ENCODE peak calls at places on chromosomes 4 and X, in four cellular contexts. One of them, this sample, is unnamed.

GRCh38 chrX:76279007-76279406 is 106.1 kb downstream of the PBDC1 start:
- DNase-seq in dorsolateral prefrontal cortex: peak; percentile 11
- DNase-seq in OCI-LY7: peak; percentile 37
- DNase-seq in fibroblast of lung: peak; percentile 21
- DNase-seq in this sample: peak; percentile 57

GRCh38 chr4:1521821-1522361 is 115.6 kb upstream of the NKX1-1 start:
- DNase-seq in dorsolateral prefrontal cortex: no peak
- DNase-seq in OCI-LY7: no peak
- DNase-seq in fibroblast of lung: no peak
- DNase-seq in this sample: no peak

GRCh38 chr4:76449362-76449767 is 14.3 kb downstream of the SHROOM3 start:
- DNase-seq in dorsolateral prefrontal cortex: no peak
- DNase-seq in OCI-LY7: no peak
- DNase-seq in fibroblast of lung: peak; percentile 87
- DNase-seq in this sample: no peak

GRCh38 chr4:89203902-89204301 is 92.6 kb downstream of the TIGD2 start:
- DNase-seq in dorsolateral prefrontal cortex: no peak
- DNase-seq in OCI-LY7: no peak
- DNase-seq in fibroblast of lung: no peak
- DNase-seq in this sample: no peak

GRCh38 chr4:84497220-84497834 is 1.8 kb downstream of the NKX6-1 start:
- DNase-seq in dorsolateral prefrontal cortex: no peak
- DNase-seq in OCI-LY7: no peak
- DNase-seq in fibroblast of lung: peak; percentile 48
- DNase-seq in this sample: peak; percentile 37

GRCh38 chrX:107482046-107482445 is 32.6 kb downstream of the FRMPD3 start:
- DNase-seq in dorsolateral prefrontal cortex: peak; percentile 49
- DNase-seq in OCI-LY7: no peak
- DNase-seq in fibroblast of lung: peak; percentile 7
- DNase-seq in this sample: no peak

GRCh38 chr4:74111990-74112389 is 13.0 kb upstream of the CXCL2 start:
- DNase-seq in dorsolateral prefrontal cortex: no peak
- DNase-seq in OCI-LY7: no peak
- DNase-seq in fibroblast of lung: peak; percentile 93
- DNase-seq in this sample: peak; percentile 88

GRCh38 chrX:73964607-73965006 is 339.4 kb upstream of the ZCCHC13 start:
- DNase-seq in dorsolateral prefrontal cortex: no peak
- DNase-seq in OCI-LY7: no peak
- DNase-seq in fibroblast of lung: peak; percentile 36
- DNase-seq in this sample: no peak

GRCh38 chr4:37685211-37685725 is 908 bp downstream of the RELL1 start:
- DNase-seq in dorsolateral prefrontal cortex: no peak
- DNase-seq in OCI-LY7: peak; percentile 65
- DNase-seq in fibroblast of lung: peak; percentile 52
- DNase-seq in this sample: peak; percentile 87

GRCh38 chrX:989959-990510 is 222.4 kb downstream of the CRLF2 start:
- DNase-seq in dorsolateral prefrontal cortex: peak; percentile 83
- DNase-seq in OCI-LY7: no peak
- DNase-seq in fibroblast of lung: peak; percentile 95
- DNase-seq in this sample: peak; percentile 94

GRCh38 chr4:6925357-6925836 is 15.8 kb downstream of the TBC1D14 start:
- DNase-seq in dorsolateral prefrontal cortex: no peak
- DNase-seq in OCI-LY7: no peak
- DNase-seq in fibroblast of lung: no peak
- DNase-seq in this sample: no peak

GRCh38 chr4:156827519-156827918 is 144.1 kb downstream of the PDGFC start:
- DNase-seq in dorsolateral prefrontal cortex: no peak
- DNase-seq in OCI-LY7: no peak
- DNase-seq in fibroblast of lung: no peak
- DNase-seq in this sample: no peak

GRCh38 chr4:22434895-22435294 is 81.0 kb downstream of the ADGRA3 start:
- DNase-seq in dorsolateral prefrontal cortex: peak; percentile 26
- DNase-seq in OCI-LY7: peak; percentile 11
- DNase-seq in fibroblast of lung: peak; percentile 63
- DNase-seq in this sample: peak; percentile 62

GRCh38 chrX:53160297-53160983 is 64.6 kb downstream of the KDM5C start:
- DNase-seq in dorsolateral prefrontal cortex: no peak
- DNase-seq in OCI-LY7: no peak
- DNase-seq in fibroblast of lung: peak; percentile 3
- DNase-seq in this sample: no peak

GRCh38 chrX:45449982-45450381 is 249.3 kb upstream of the DIPK2B start:
- DNase-seq in dorsolateral prefrontal cortex: no peak
- DNase-seq in OCI-LY7: no peak
- DNase-seq in fibroblast of lung: peak; percentile 50
- DNase-seq in this sample: no peak

GRCh38 chr4:72446353-72447055 is 122.5 kb downstream of the ADAMTS3 start:
- DNase-seq in dorsolateral prefrontal cortex: no peak
- DNase-seq in OCI-LY7: no peak
- DNase-seq in fibroblast of lung: peak; percentile 30
- DNase-seq in this sample: peak; percentile 23

GRCh38 chr4:184503869-184504300 is 29.5 kb upstream of the IRF2 start:
- DNase-seq in dorsolateral prefrontal cortex: peak; percentile 53
- DNase-seq in OCI-LY7: peak; percentile 31
- DNase-seq in fibroblast of lung: peak; percentile 39
- DNase-seq in this sample: peak; percentile 11

GRCh38 chr4:169665039-169665732 is 44.8 kb downstream of the CLCN3 start:
- DNase-seq in dorsolateral prefrontal cortex: no peak
- DNase-seq in OCI-LY7: no peak
- DNase-seq in fibroblast of lung: peak; percentile 23
- DNase-seq in this sample: no peak

DNA sequence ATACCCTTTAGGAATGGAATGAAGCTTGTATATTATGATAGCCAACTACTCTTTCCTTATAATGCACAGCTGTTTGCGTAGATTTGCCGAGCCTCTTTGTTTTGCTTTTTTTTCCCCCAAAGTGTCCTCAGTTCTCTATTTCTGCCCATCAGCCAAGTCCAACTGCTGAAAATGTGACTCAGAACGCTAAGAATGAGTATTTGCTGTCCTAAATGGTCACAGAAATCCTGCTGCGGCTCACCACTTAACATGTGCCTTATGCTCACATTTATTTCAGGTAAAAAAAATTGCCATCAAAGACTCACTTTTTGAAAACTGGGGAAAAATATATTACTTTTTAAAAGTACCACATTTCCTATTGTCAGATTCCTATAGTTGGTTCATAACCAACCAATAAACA is 36.9 kb downstream of the GABRA4 start:
- DNase-seq in dorsolateral prefrontal cortex: no peak
- DNase-seq in OCI-LY7: no peak
- DNase-seq in fibroblast of lung: peak; percentile 13
- DNase-seq in this sample: no peak
- H3K4me3 ChIP-seq in dorsolateral prefrontal cortex: no peak overlapping the region
- H3K4me3 ChIP-seq in OCI-LY7: no peak overlapping the region
- H3K4me3 ChIP-seq in fibroblast of lung: no peak overlapping the region
- H3K4me3 ChIP-seq in this sample: no peak overlapping the region

DNA sequence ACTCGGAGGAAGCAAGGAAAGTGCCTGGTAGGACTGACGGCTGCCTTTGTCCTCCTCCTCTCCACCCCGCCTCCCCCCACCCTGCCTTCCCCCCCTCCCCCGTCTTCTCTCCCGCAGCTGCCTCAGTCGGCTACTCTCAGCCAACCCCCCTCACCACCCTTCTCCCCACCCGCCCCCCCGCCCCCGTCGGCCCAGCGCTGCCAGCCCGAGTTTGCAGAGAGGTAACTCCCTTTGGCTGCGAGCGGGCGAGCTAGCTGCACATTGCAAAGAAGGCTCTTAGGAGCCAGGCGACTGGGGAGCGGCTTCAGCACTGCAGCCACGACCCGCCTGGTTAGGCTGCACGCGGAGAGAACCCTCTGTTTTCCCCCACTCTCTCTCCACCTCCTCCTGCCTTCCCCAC is 460 bp downstream of the AR start:
- DNase-seq in dorsolateral prefrontal cortex: no peak
- DNase-seq in OCI-LY7: no peak
- DNase-seq in fibroblast of lung: peak; percentile 19
- DNase-seq in this sample: peak; percentile 18
- H3K4me3 ChIP-seq in dorsolateral prefrontal cortex: peak overlapping the region; percentile 56
- H3K4me3 ChIP-seq in OCI-LY7: no peak overlapping the region
- H3K4me3 ChIP-seq in fibroblast of lung: peak overlapping the region; percentile 54
- H3K4me3 ChIP-seq in this sample: peak overlapping the region; percentile 64

GRCh38 chr4:91114386-91114785 is 987.2 kb downstream of the CCSER1 start:
- DNase-seq in dorsolateral prefrontal cortex: no peak
- DNase-seq in OCI-LY7: no peak
- DNase-seq in fibroblast of lung: no peak
- DNase-seq in this sample: no peak
- H3K4me3 ChIP-seq in dorsolateral prefrontal cortex: no peak overlapping the region
- H3K4me3 ChIP-seq in OCI-LY7: no peak overlapping the region
- H3K4me3 ChIP-seq in fibroblast of lung: no peak overlapping the region
- H3K4me3 ChIP-seq in this sample: no peak overlapping the region

GRCh38 chr4:87209182-87209581 is 11.2 kb downstream of the KLHL8 start:
- DNase-seq in dorsolateral prefrontal cortex: no peak
- DNase-seq in OCI-LY7: no peak
- DNase-seq in fibroblast of lung: no peak
- DNase-seq in this sample: no peak

GRCh38 chr4:87209696-87210095 is 10.7 kb downstream of the KLHL8 start:
- DNase-seq in dorsolateral prefrontal cortex: no peak
- DNase-seq in OCI-LY7: peak; percentile 35
- DNase-seq in fibroblast of lung: no peak
- DNase-seq in this sample: peak; percentile 22

DNA sequence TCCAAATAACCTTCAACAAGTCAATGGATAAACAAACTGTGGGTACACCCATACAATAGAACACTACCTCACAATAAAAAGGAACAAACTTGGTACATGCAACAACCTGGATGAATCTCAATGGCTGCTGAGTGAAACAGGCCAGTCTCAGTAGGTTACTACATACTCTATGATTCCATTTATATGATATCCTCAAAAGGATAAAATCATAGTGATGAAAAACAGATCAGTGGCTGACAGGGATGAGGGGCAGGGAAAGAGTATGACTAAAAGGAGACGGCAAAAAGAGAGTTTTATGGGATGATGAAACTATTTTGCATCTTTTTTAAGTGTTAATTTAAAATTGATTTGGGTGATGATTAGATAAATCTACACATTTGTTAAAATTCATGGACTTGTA is 15.9 kb downstream of the KLHL8 start:
- DNase-seq in dorsolateral prefrontal cortex: no peak
- DNase-seq in OCI-LY7: no peak
- DNase-seq in fibroblast of lung: no peak
- DNase-seq in this sample: no peak
- H3K4me3 ChIP-seq in dorsolateral prefrontal cortex: no peak overlapping the region
- H3K4me3 ChIP-seq in OCI-LY7: no peak overlapping the region
- H3K4me3 ChIP-seq in fibroblast of lung: no peak overlapping the region
- H3K4me3 ChIP-seq in this sample: no peak overlapping the region

GRCh38 chr4:55819634-55820033 is at the start of gene EXOC1L:
- DNase-seq in dorsolateral prefrontal cortex: no peak
- DNase-seq in OCI-LY7: no peak
- DNase-seq in fibroblast of lung: peak; percentile 15
- DNase-seq in this sample: peak; percentile 10

GRCh38 chr4:55824865-55825264 is 5.3 kb downstream of the EXOC1L start:
- DNase-seq in dorsolateral prefrontal cortex: no peak
- DNase-seq in OCI-LY7: no peak
- DNase-seq in fibroblast of lung: no peak
- DNase-seq in this sample: no peak

GRCh38 chr4:55817691-55818090 is 1.9 kb upstream of the EXOC1L start:
- DNase-seq in dorsolateral prefrontal cortex: no peak
- DNase-seq in OCI-LY7: no peak
- DNase-seq in fibroblast of lung: no peak
- DNase-seq in this sample: no peak

GRCh38 chr4:55820260-55820659 is 670 bp downstream of the EXOC1L start:
- DNase-seq in dorsolateral prefrontal cortex: no peak
- DNase-seq in OCI-LY7: no peak
- DNase-seq in fibroblast of lung: no peak
- DNase-seq in this sample: no peak
- H3K4me3 ChIP-seq in dorsolateral prefrontal cortex: peak overlapping the region; percentile 30
- H3K4me3 ChIP-seq in OCI-LY7: no peak overlapping the region
- H3K4me3 ChIP-seq in fibroblast of lung: no peak overlapping the region
- H3K4me3 ChIP-seq in this sample: no peak overlapping the region

GRCh38 chr4:116020141-116020722 is 906.8 kb upstream of the NDST4 start:
- DNase-seq in dorsolateral prefrontal cortex: no peak
- DNase-seq in OCI-LY7: peak; percentile 13
- DNase-seq in fibroblast of lung: no peak
- DNase-seq in this sample: no peak

GRCh38 chr4:116015062-116015461 is 901.6 kb upstream of the NDST4 start:
- DNase-seq in dorsolateral prefrontal cortex: no peak
- DNase-seq in OCI-LY7: peak; percentile 21
- DNase-seq in fibroblast of lung: no peak
- DNase-seq in this sample: no peak

GRCh38 chr4:116016201-116016600 is 902.8 kb upstream of the NDST4 start:
- DNase-seq in dorsolateral prefrontal cortex: no peak
- DNase-seq in OCI-LY7: no peak
- DNase-seq in fibroblast of lung: peak; percentile 76
- DNase-seq in this sample: peak; percentile 74

GRCh38 chr4:116015549-116015948 is 902.1 kb upstream of the NDST4 start:
- DNase-seq in dorsolateral prefrontal cortex: no peak
- DNase-seq in OCI-LY7: no peak
- DNase-seq in fibroblast of lung: no peak
- DNase-seq in this sample: no peak

DNA sequence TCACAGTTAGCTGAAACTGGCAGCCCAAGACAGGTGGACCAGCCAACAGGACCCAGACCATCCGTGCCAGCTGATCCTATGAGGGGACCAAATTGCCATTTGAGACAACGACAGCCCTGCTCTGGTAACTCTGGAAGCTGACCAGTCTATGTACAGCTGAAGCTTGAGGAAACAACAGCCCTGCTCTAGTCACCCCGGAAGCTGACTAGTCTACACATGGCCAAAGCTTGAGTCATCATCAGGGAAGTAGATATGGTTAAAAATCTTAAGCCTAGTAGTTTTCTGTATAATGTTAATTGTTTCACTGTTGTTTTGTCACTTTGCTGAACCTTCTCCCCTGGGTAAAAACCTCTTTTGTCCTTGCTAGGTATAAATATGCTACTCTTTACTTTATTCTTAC is 905.4 kb upstream of the NDST4 start:
- DNase-seq in dorsolateral prefrontal cortex: no peak
- DNase-seq in OCI-LY7: no peak
- DNase-seq in fibroblast of lung: no peak
- DNase-seq in this sample: no peak
- H3K4me3 ChIP-seq in dorsolateral prefrontal cortex: no peak overlapping the region
- H3K4me3 ChIP-seq in OCI-LY7: no peak overlapping the region
- H3K4me3 ChIP-seq in fibroblast of lung: no peak overlapping the region
- H3K4me3 ChIP-seq in this sample: no peak overlapping the region